ENCODE peak calls at places on chromosomes 13 and 19, in six cellular contexts. Y is right atrium auricular region, E is left ventricle myocardium inferior, I is body of pancreas, L is HAP-1, F is IMR-90. D is an unnamed sample.

GRCh38 chr19:51524661-51525264 is 6.7 kb downstream of the SIGLEC6 start:
- DNase-seq in Y (no peak), E (no peak), I (no peak), L (no peak), F (no peak), D (no peak)

GRCh38 chr13:112245959-112246358 is 130.2 kb upstream of the SPACA7 start:
- DNase-seq in Y (peak; percentile 18), E (no peak), I (no peak), L (no peak), F (no peak), D (no peak)

GRCh38 chr13:23159205-23159586 is 21.6 kb upstream of the SGCG start:
- DNase-seq in Y (no peak), E (peak; percentile 33), I (no peak), L (peak; percentile 32), F (peak; percentile 13), D (peak; percentile 2)

GRCh38 chr19:9040131-9040530 is 29.9 kb upstream of the MUC16 start:
- DNase-seq in Y (no peak), E (no peak), I (no peak), L (no peak), F (no peak), D (no peak)

GRCh38 chr13:89982406-89983085 is 1364.9 kb upstream of the MIR17HG start:
- DNase-seq in Y (no peak), E (no peak), I (no peak), L (no peak), F (no peak), D (peak; percentile 25)

GRCh38 chr19:19260417-19260816 is 12.7 kb downstream of the TM6SF2 start:
- DNase-seq in Y (no peak), E (no peak), I (no peak), L (no peak), F (no peak), D (no peak)

GRCh38 chr13:76773695-76774094 is 112.5 kb downstream of the KCTD12 start:
- DNase-seq in Y (no peak), E (no peak), I (no peak), L (peak; percentile 51), F (no peak), D (peak; percentile 65)

GRCh38 chr13:67977081-67977480 is 746.9 kb upstream of the PCDH9 start:
- DNase-seq in Y (no peak), E (no peak), I (no peak), L (no peak), F (no peak), D (no peak)

GRCh38 chr13:78589206-78589605 is 14.1 kb downstream of the POU4F1 start:
- DNase-seq in Y (no peak), E (peak; percentile 32), I (no peak), L (peak; percentile 28), F (peak; percentile 9), D (peak; percentile 22)

GRCh38 chr13:79490326-79490725 is 9.4 kb downstream of the NDFIP2 start:
- DNase-seq in Y (no peak), E (no peak), I (no peak), L (no peak), F (no peak), D (no peak)

GRCh38 chr13:44921931-44922758 is 67.1 kb downstream of the NUFIP1 start:
- DNase-seq in Y (peak; percentile 85), E (no peak), I (peak; percentile 79), L (no peak), F (peak; percentile 98), D (peak; percentile 97)

GRCh38 chr19:33399745-33400681 is 26.5 kb downstream of the CEBPG start:
- DNase-seq in Y (no peak), E (no peak), I (no peak), L (no peak), F (no peak), D (no peak)

GRCh38 chr19:48510421-48511268 is 990 bp downstream of the LMTK3 start:
- DNase-seq in Y (peak; percentile 66), E (peak; percentile 64), I (peak; percentile 68), L (peak; percentile 46), F (peak; percentile 39), D (peak; percentile 51)

GRCh38 chr19:2785244-2786000 is at the start of gene THOP1:
- DNase-seq in Y (peak; percentile 96), E (peak; percentile 99), I (peak; percentile 100), L (peak; percentile 99), F (peak; percentile 99), D (peak; percentile 97)

GRCh38 chr13:27712421-27712820 is 79.9 kb upstream of the GSX1 start:
- DNase-seq in Y (no peak), E (no peak), I (peak; percentile 64), L (no peak), F (no peak), D (peak; percentile 6)

GRCh38 chr19:50432221-50432626 is 468 bp upstream of the MYBPC2 start:
- DNase-seq in Y (no peak), E (no peak), I (no peak), L (no peak), F (no peak), D (no peak)

GRCh38 chr13:98216135-98216565 is 39.1 kb upstream of the RNF113B start:
- DNase-seq in Y (no peak), E (peak; percentile 39), I (peak; percentile 37), L (no peak), F (peak; percentile 93), D (peak; percentile 55)

GRCh38 chr19:13906525-13906904 is 514 bp downstream of the CC2D1A start:
- DNase-seq in Y (no peak), E (no peak), I (peak; percentile 59), L (no peak), F (no peak), D (no peak)

GRCh38 chr19:939922-940321 is 14.1 kb downstream of the ARID3A start:
- DNase-seq in Y (no peak), E (no peak), I (no peak), L (no peak), F (no peak), D (no peak)

GRCh38 chr13:55566334-55566733 is 1574.4 kb upstream of the PRR20A start:
- DNase-seq in Y (no peak), E (no peak), I (no peak), L (no peak), F (no peak), D (no peak)

GRCh38 chr13:49643003-49643651 is 14.8 kb downstream of the ARL11 start:
- DNase-seq in Y (no peak), E (no peak), I (peak; percentile 13), L (no peak), F (no peak), D (no peak)

GRCh38 chr13:39616087-39616694 is 13.2 kb upstream of the LHFPL6 start:
- DNase-seq in Y (peak; percentile 60), E (no peak), I (peak; percentile 54), L (peak; percentile 79), F (peak; percentile 68), D (peak; percentile 82)

GRCh38 chr13:77740097-77740496 is 42.6 kb downstream of the SLAIN1 start:
- DNase-seq in Y (no peak), E (no peak), I (no peak), L (no peak), F (no peak), D (no peak)

GRCh38 chr19:46023311-46023779 is 492 bp upstream of the PGLYRP1 start:
- DNase-seq in Y (no peak), E (no peak), I (no peak), L (no peak), F (no peak), D (no peak)

GRCh38 chr19:46022061-46022430 is 807 bp downstream of the PGLYRP1 start:
- DNase-seq in Y (no peak), E (no peak), I (no peak), L (no peak), F (no peak), D (no peak)

GRCh38 chr19:46021531-46022041 is 1.3 kb downstream of the PGLYRP1 start:
- DNase-seq in Y (no peak), E (no peak), I (no peak), L (no peak), F (no peak), D (no peak)

GRCh38 chr19:46020819-46021125 is 2.1 kb downstream of the PGLYRP1 start:
- DNase-seq in Y (no peak), E (no peak), I (no peak), L (no peak), F (no peak), D (no peak)

DNA sequence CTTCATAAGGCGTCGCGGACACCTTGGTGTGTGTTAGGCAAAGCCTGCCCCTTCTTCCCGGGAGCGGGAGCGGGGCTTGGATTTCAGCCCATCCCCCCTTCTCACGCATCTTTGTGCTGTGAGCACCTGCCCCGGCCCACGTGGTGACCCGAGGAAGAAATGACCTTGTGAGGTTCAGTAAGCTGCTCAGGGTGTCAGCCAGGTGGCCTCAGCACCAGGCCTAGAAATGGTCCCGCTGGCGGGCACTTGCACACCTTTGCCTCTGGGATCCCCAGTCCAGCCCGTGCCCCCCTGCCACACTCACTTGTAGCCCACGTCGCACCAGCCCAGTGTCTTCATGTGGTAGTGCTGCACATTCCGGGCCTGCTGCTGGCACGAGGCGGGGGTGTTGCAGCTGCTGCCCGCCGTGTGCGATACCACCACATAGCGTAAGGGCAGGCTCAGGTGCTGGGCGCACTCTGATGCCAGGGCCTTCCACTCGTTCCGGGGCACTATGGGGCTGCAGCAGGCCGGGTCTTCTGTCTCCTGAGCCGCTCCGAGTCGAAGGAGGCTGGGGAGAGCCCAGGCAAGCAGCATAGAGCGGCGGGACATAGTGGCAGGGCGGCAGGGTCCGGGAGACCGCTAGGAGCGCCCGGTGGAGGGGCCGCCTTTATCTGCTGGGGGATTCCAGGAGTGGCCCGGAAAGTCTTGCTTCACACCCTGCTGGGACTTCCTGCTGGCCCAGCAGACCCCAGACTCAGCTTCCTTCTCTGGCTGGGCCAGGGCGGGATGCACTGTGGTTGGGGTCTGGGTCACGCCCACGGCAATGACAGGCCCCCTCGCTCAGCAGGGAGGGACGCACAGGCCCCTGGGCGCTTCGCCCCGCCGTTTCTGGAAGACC is at the start of gene PGLYRP1:
- DNase-seq in Y (no peak), E (no peak), I (no peak), L (no peak), F (no peak), D (no peak)
- H3K4me3 ChIP-seq in Y (no peak within 1 kb of the TSS), E (no peak within 1 kb of the TSS), I (no peak within 1 kb of the TSS), L (no peak within 1 kb of the TSS), F (no peak within 1 kb of the TSS), D (no peak within 1 kb of the TSS)

GRCh38 chr19:10431943-10432735 is 11.8 kb downstream of the PDE4A start:
- DNase-seq in Y (no peak), E (peak; percentile 80), I (peak; percentile 70), L (no peak), F (no peak), D (peak; percentile 27)
- H3K4me3 ChIP-seq in Y (peak overlapping the region; percentile 68), E (peak overlapping the region; percentile 86), I (peak overlapping the region; percentile 50), L (no peak overlapping the region), F (peak overlapping the region; percentile 48), D (peak overlapping the region; percentile 76)

GRCh38 chr19:6100284-6100915 is 9.9 kb downstream of the RFX2 start:
- DNase-seq in Y (no peak), E (no peak), I (peak; percentile 42), L (no peak), F (no peak), D (no peak)
- H3K4me3 ChIP-seq in Y (peak overlapping the region; percentile 10), E (peak overlapping the region; percentile 41), I (no peak overlapping the region), L (no peak overlapping the region), F (no peak overlapping the region), D (no peak overlapping the region)

GRCh38 chr19:7928334-7928706 is 2.4 kb upstream of the CTXN1 start:
- DNase-seq in Y (no peak), E (no peak), I (no peak), L (no peak), F (no peak), D (peak; percentile 32)

GRCh38 chr19:7925171-7925837 is 631 bp downstream of the CTXN1 start:
- DNase-seq in Y (no peak), E (peak; percentile 50), I (peak; percentile 61), L (peak; percentile 75), F (peak; percentile 73), D (peak; percentile 68)

GRCh38 chr19:7926021-7926726 is at the start of gene CTXN1:
- DNase-seq in Y (no peak), E (peak; percentile 71), I (peak; percentile 59), L (peak; percentile 61), F (no peak), D (peak; percentile 31)

GRCh38 chr19:7927605-7928333 is 1.8 kb upstream of the CTXN1 start:
- DNase-seq in Y (no peak), E (no peak), I (no peak), L (no peak), F (no peak), D (no peak)

GRCh38 chr19:7926727-7927604 is 1.0 kb upstream of the CTXN1 start:
- DNase-seq in Y (no peak), E (no peak), I (no peak), L (no peak), F (no peak), D (no peak)
- H3K4me3 ChIP-seq in Y (peak overlapping the region; percentile 54), E (peak overlapping the region; percentile 65), I (no peak overlapping the region), L (no peak overlapping the region), F (no peak overlapping the region), D (no peak overlapping the region)

D was measured in fibroblast of the aortic adventitia.